ENCODE peak calls at places on chromosome 20, in nine cellular contexts. One of them, this sample, is unnamed.

GRCh38 chr20:55160022-55160421 is 684.6 kb downstream of the DOK5 start:
- DNase-seq in cardiac muscle cell: no peak
- DNase-seq in HepG2: no peak
- DNase-seq in Calu3: no peak
- DNase-seq in psoas muscle: no peak
- DNase-seq in A549: no peak
- DNase-seq in upper lobe of right lung: no peak
- DNase-seq in lower lobe of right lung: no peak
- DNase-seq in GM12865: no peak
- DNase-seq in this sample: no peak

GRCh38 chr20:62980970-62981369 is 25.8 kb downstream of the BHLHE23 start:
- DNase-seq in cardiac muscle cell: peak; percentile 6
- DNase-seq in HepG2: no peak
- DNase-seq in Calu3: no peak
- DNase-seq in psoas muscle: no peak
- DNase-seq in A549: peak; percentile 37
- DNase-seq in upper lobe of right lung: no peak
- DNase-seq in lower lobe of right lung: no peak
- DNase-seq in GM12865: peak; percentile 39
- DNase-seq in this sample: no peak

GRCh38 chr20:53922901-53923314 is 147.5 kb downstream of the BCAS1 start:
- DNase-seq in cardiac muscle cell: peak; percentile 52
- DNase-seq in HepG2: no peak
- DNase-seq in Calu3: no peak
- DNase-seq in psoas muscle: no peak
- DNase-seq in A549: no peak
- DNase-seq in upper lobe of right lung: no peak
- DNase-seq in lower lobe of right lung: no peak
- DNase-seq in GM12865: peak; percentile 81
- DNase-seq in this sample: no peak

GRCh38 chr20:10788877-10789276 is 115.1 kb upstream of the JAG1 start:
- DNase-seq in cardiac muscle cell: no peak
- DNase-seq in HepG2: no peak
- DNase-seq in Calu3: no peak
- DNase-seq in psoas muscle: peak; percentile 26
- DNase-seq in A549: no peak
- DNase-seq in upper lobe of right lung: no peak
- DNase-seq in lower lobe of right lung: no peak
- DNase-seq in GM12865: no peak
- DNase-seq in this sample: no peak

GRCh38 chr20:2300420-2300819 is 4.6 kb downstream of the TGM3 start:
- DNase-seq in cardiac muscle cell: peak; percentile 8
- DNase-seq in HepG2: no peak
- DNase-seq in Calu3: no peak
- DNase-seq in psoas muscle: no peak
- DNase-seq in A549: no peak
- DNase-seq in upper lobe of right lung: no peak
- DNase-seq in lower lobe of right lung: no peak
- DNase-seq in GM12865: no peak
- DNase-seq in this sample: no peak

GRCh38 chr20:48921883-48922867 is 664 bp downstream of the ARFGEF2 start:
- DNase-seq in cardiac muscle cell: no peak
- DNase-seq in HepG2: peak; percentile 67
- DNase-seq in Calu3: peak; percentile 84
- DNase-seq in psoas muscle: peak; percentile 55
- DNase-seq in A549: peak; percentile 58
- DNase-seq in upper lobe of right lung: no peak
- DNase-seq in lower lobe of right lung: peak; percentile 78
- DNase-seq in GM12865: no peak
- DNase-seq in this sample: no peak

GRCh38 chr20:34987288-34988175 is 31.9 kb downstream of the MYH7B start:
- DNase-seq in cardiac muscle cell: no peak
- DNase-seq in HepG2: no peak
- DNase-seq in Calu3: no peak
- DNase-seq in psoas muscle: peak; percentile 15
- DNase-seq in A549: no peak
- DNase-seq in upper lobe of right lung: no peak
- DNase-seq in lower lobe of right lung: no peak
- DNase-seq in GM12865: no peak
- DNase-seq in this sample: no peak

GRCh38 chr20:22680031-22680740 is 95.8 kb upstream of the FOXA2 start:
- DNase-seq in cardiac muscle cell: no peak
- DNase-seq in HepG2: peak; percentile 58
- DNase-seq in Calu3: no peak
- DNase-seq in psoas muscle: no peak
- DNase-seq in A549: no peak
- DNase-seq in upper lobe of right lung: no peak
- DNase-seq in lower lobe of right lung: no peak
- DNase-seq in GM12865: no peak
- DNase-seq in this sample: no peak

GRCh38 chr20:37902504-37903313 is at the start of gene VSTM2L:
- DNase-seq in cardiac muscle cell: peak; percentile 75
- DNase-seq in HepG2: no peak
- DNase-seq in Calu3: peak; percentile 55
- DNase-seq in psoas muscle: no peak
- DNase-seq in A549: peak; percentile 82
- DNase-seq in upper lobe of right lung: peak; percentile 72
- DNase-seq in lower lobe of right lung: no peak
- DNase-seq in GM12865: peak; percentile 44
- DNase-seq in this sample: peak; percentile 20

GRCh38 chr20:2804921-2805681 is 4.7 kb upstream of the CPXM1 start:
- DNase-seq in cardiac muscle cell: peak; percentile 58
- DNase-seq in HepG2: no peak
- DNase-seq in Calu3: no peak
- DNase-seq in psoas muscle: no peak
- DNase-seq in A549: no peak
- DNase-seq in upper lobe of right lung: no peak
- DNase-seq in lower lobe of right lung: no peak
- DNase-seq in GM12865: no peak
- DNase-seq in this sample: no peak

GRCh38 chr20:19802492-19803158 is 44.6 kb downstream of the RIN2 start:
- DNase-seq in cardiac muscle cell: no peak
- DNase-seq in HepG2: peak; percentile 75
- DNase-seq in Calu3: peak; percentile 32
- DNase-seq in psoas muscle: no peak
- DNase-seq in A549: peak; percentile 76
- DNase-seq in upper lobe of right lung: no peak
- DNase-seq in lower lobe of right lung: no peak
- DNase-seq in GM12865: no peak
- DNase-seq in this sample: no peak

GRCh38 chr20:20362774-20363435 is 5.0 kb upstream of the INSM1 start:
- DNase-seq in cardiac muscle cell: no peak
- DNase-seq in HepG2: no peak
- DNase-seq in Calu3: no peak
- DNase-seq in psoas muscle: no peak
- DNase-seq in A549: no peak
- DNase-seq in upper lobe of right lung: no peak
- DNase-seq in lower lobe of right lung: no peak
- DNase-seq in GM12865: no peak
- DNase-seq in this sample: no peak

GRCh38 chr20:25574411-25574810 is 10.9 kb downstream of the NINL start:
- DNase-seq in cardiac muscle cell: peak; percentile 68
- DNase-seq in HepG2: peak; percentile 63
- DNase-seq in Calu3: peak; percentile 0
- DNase-seq in psoas muscle: no peak
- DNase-seq in A549: peak; percentile 54
- DNase-seq in upper lobe of right lung: no peak
- DNase-seq in lower lobe of right lung: no peak
- DNase-seq in GM12865: no peak
- DNase-seq in this sample: no peak

GRCh38 chr20:23135449-23136447 is 49.6 kb upstream of the CD93 start:
- DNase-seq in cardiac muscle cell: no peak
- DNase-seq in HepG2: no peak
- DNase-seq in Calu3: no peak
- DNase-seq in psoas muscle: no peak
- DNase-seq in A549: no peak
- DNase-seq in upper lobe of right lung: peak; percentile 74
- DNase-seq in lower lobe of right lung: peak; percentile 77
- DNase-seq in GM12865: no peak
- DNase-seq in this sample: no peak

GRCh38 chr20:56842086-56842485 is 213.0 kb downstream of the TFAP2C start:
- DNase-seq in cardiac muscle cell: no peak
- DNase-seq in HepG2: no peak
- DNase-seq in Calu3: no peak
- DNase-seq in psoas muscle: no peak
- DNase-seq in A549: no peak
- DNase-seq in upper lobe of right lung: no peak
- DNase-seq in lower lobe of right lung: no peak
- DNase-seq in GM12865: no peak
- DNase-seq in this sample: no peak

GRCh38 chr20:5056801-5057599 is 55.7 kb upstream of the SLC23A2 start:
- DNase-seq in cardiac muscle cell: peak; percentile 37
- DNase-seq in HepG2: peak; percentile 69
- DNase-seq in Calu3: peak; percentile 43
- DNase-seq in psoas muscle: no peak
- DNase-seq in A549: peak; percentile 64
- DNase-seq in upper lobe of right lung: peak; percentile 71
- DNase-seq in lower lobe of right lung: peak; percentile 73
- DNase-seq in GM12865: peak; percentile 67
- DNase-seq in this sample: peak; percentile 20

GRCh38 chr20:61919239-61919638 is 146.4 kb downstream of the TAF4 start:
- DNase-seq in cardiac muscle cell: no peak
- DNase-seq in HepG2: no peak
- DNase-seq in Calu3: no peak
- DNase-seq in psoas muscle: no peak
- DNase-seq in A549: no peak
- DNase-seq in upper lobe of right lung: no peak
- DNase-seq in lower lobe of right lung: no peak
- DNase-seq in GM12865: no peak
- DNase-seq in this sample: no peak

GRCh38 chr20:61919675-61920365 is 145.9 kb downstream of the TAF4 start:
- DNase-seq in cardiac muscle cell: no peak
- DNase-seq in HepG2: no peak
- DNase-seq in Calu3: no peak
- DNase-seq in psoas muscle: no peak
- DNase-seq in A549: no peak
- DNase-seq in upper lobe of right lung: no peak
- DNase-seq in lower lobe of right lung: no peak
- DNase-seq in GM12865: no peak
- DNase-seq in this sample: no peak

GRCh38 chr20:61917459-61917858 is 148.2 kb downstream of the TAF4 start:
- DNase-seq in cardiac muscle cell: no peak
- DNase-seq in HepG2: no peak
- DNase-seq in Calu3: no peak
- DNase-seq in psoas muscle: no peak
- DNase-seq in A549: no peak
- DNase-seq in upper lobe of right lung: no peak
- DNase-seq in lower lobe of right lung: no peak
- DNase-seq in GM12865: no peak
- DNase-seq in this sample: no peak

GRCh38 chr20:61916318-61916891 is 149.3 kb downstream of the TAF4 start:
- DNase-seq in cardiac muscle cell: no peak
- DNase-seq in HepG2: no peak
- DNase-seq in Calu3: no peak
- DNase-seq in psoas muscle: no peak
- DNase-seq in A549: no peak
- DNase-seq in upper lobe of right lung: no peak
- DNase-seq in lower lobe of right lung: no peak
- DNase-seq in GM12865: no peak
- DNase-seq in this sample: no peak

GRCh38 chr20:61918548-61918947 is 147.1 kb downstream of the TAF4 start:
- DNase-seq in cardiac muscle cell: no peak
- DNase-seq in HepG2: no peak
- DNase-seq in Calu3: no peak
- DNase-seq in psoas muscle: no peak
- DNase-seq in A549: no peak
- DNase-seq in upper lobe of right lung: no peak
- DNase-seq in lower lobe of right lung: no peak
- DNase-seq in GM12865: no peak
- DNase-seq in this sample: no peak
- TF ChIP-seq CTCF in cardiac muscle cell: no peak
- TF ChIP-seq CTCF in HepG2: peak; percentile 54
- TF ChIP-seq CTCF in Calu3: no peak
- TF ChIP-seq CTCF in psoas muscle: no peak
- TF ChIP-seq CTCF in A549: no peak
- TF ChIP-seq CTCF in upper lobe of right lung: no peak
- TF ChIP-seq CTCF in lower lobe of right lung: no peak
- TF ChIP-seq CTCF in GM12865: no peak
- TF ChIP-seq CTCF in this sample: no peak

DNA sequence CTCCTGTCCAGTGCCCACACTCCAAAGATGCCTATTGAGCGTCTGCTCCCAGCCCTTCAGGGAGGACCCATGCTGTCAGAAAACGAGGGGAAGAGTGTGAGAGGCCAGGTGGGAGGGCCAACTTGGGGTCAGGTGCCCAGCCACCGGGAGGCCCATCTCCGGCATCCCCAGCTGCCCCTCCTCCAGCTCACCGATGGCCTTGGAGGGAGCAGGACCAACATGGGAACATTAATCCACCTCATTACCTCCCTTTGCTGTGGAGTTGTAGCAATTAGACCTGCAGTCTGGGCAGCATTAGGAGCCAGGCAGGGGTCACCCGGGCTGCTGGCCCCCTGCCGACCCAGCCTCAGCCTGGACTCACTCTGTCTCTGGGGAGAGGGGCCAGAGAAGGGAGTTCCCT is 25.0 kb downstream of the DLGAP4 start:
- DNase-seq in cardiac muscle cell: no peak
- DNase-seq in HepG2: no peak
- DNase-seq in Calu3: no peak
- DNase-seq in psoas muscle: no peak
- DNase-seq in A549: no peak
- DNase-seq in upper lobe of right lung: no peak
- DNase-seq in lower lobe of right lung: no peak
- DNase-seq in GM12865: no peak
- DNase-seq in this sample: no peak
- TF ChIP-seq CTCF in cardiac muscle cell: no peak
- TF ChIP-seq CTCF in HepG2: no peak
- TF ChIP-seq CTCF in Calu3: no peak
- TF ChIP-seq CTCF in psoas muscle: no peak
- TF ChIP-seq CTCF in A549: no peak
- TF ChIP-seq CTCF in upper lobe of right lung: no peak
- TF ChIP-seq CTCF in lower lobe of right lung: no peak
- TF ChIP-seq CTCF in GM12865: no peak
- TF ChIP-seq CTCF in this sample: no peak

GRCh38 chr20:50506270-50506579 is 4.0 kb upstream of the PTPN1 start:
- DNase-seq in cardiac muscle cell: no peak
- DNase-seq in HepG2: no peak
- DNase-seq in Calu3: no peak
- DNase-seq in psoas muscle: no peak
- DNase-seq in A549: no peak
- DNase-seq in upper lobe of right lung: no peak
- DNase-seq in lower lobe of right lung: no peak
- DNase-seq in GM12865: no peak
- DNase-seq in this sample: no peak
- TF ChIP-seq CTCF in cardiac muscle cell: peak; percentile 14
- TF ChIP-seq CTCF in HepG2: peak; percentile 50
- TF ChIP-seq CTCF in Calu3: no peak
- TF ChIP-seq CTCF in psoas muscle: no peak
- TF ChIP-seq CTCF in A549: no peak
- TF ChIP-seq CTCF in upper lobe of right lung: no peak
- TF ChIP-seq CTCF in lower lobe of right lung: no peak
- TF ChIP-seq CTCF in GM12865: no peak
- TF ChIP-seq CTCF in this sample: no peak

DNA sequence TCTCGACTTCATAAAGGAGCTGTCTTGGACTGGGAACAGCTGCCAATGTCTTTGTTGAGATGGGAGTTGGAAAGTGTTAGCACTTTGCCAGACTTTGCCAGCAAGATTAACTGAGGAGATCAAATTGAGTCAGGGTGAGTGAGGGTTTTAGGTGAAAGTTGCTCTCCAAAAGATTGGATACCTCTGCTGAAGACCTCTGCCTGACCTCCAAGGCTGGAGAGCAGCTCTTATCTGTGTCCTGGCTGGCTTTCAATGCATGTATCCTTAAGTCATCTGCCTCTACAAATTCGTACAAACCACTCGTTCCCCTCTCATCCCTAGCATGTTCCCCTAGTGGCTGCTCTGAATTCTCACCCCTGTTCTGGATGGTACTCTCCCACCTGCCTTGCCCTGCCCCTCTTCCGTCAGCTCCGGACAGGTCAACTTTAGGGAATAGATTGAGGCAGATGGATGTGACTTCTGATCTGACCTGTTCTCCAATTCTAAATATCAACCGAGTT is at the start of gene EFCAB8:
- DNase-seq in cardiac muscle cell: peak; percentile 9
- DNase-seq in HepG2: no peak
- DNase-seq in Calu3: no peak
- DNase-seq in psoas muscle: no peak
- DNase-seq in A549: no peak
- DNase-seq in upper lobe of right lung: no peak
- DNase-seq in lower lobe of right lung: no peak
- DNase-seq in GM12865: no peak
- DNase-seq in this sample: no peak
- TF ChIP-seq CTCF in cardiac muscle cell: no peak
- TF ChIP-seq CTCF in HepG2: no peak
- TF ChIP-seq CTCF in Calu3: peak; percentile 13
- TF ChIP-seq CTCF in psoas muscle: no peak
- TF ChIP-seq CTCF in A549: no peak
- TF ChIP-seq CTCF in upper lobe of right lung: no peak
- TF ChIP-seq CTCF in lower lobe of right lung: no peak
- TF ChIP-seq CTCF in GM12865: no peak
- TF ChIP-seq CTCF in this sample: no peak

This sample was measured in activated B cell treated with CpG ODN at 0.5 μM for 24 hours.